ENCODE peak calls at places on chromosomes 6 and 20, in four cellular contexts. M is fibroblast of the aortic adventitia, D is IMR-90, K is HCT116. G is an unnamed sample.

GRCh38 chr20:46010491-46011405 is 2.0 kb downstream of the MMP9 start:
- DNase-seq in M (no peak), D (peak; percentile 7), K (no peak), G (no peak)

GRCh38 chr20:48489656-48490055 is 338.1 kb downstream of the PREX1 start:
- DNase-seq in K (no peak), M (no peak), D (no peak), G (no peak)

GRCh38 chr6:4358414-4359107 is 223.2 kb upstream of the ECI2 start:
- DNase-seq in M (peak; percentile 100), D (peak; percentile 100), K (peak; percentile 98), G (peak; percentile 100)

GRCh38 chr6:64727075-64727474 is 980.0 kb downstream of the EYS start:
- DNase-seq in K (no peak), M (no peak), D (no peak), G (no peak)

GRCh38 chr6:39053016-39053595 is 4.5 kb downstream of the GLP1R start:
- DNase-seq in K (no peak), M (no peak), D (no peak), G (no peak)

GRCh38 chr6:34538581-34538980 is 17.5 kb downstream of the SPDEF start:
- DNase-seq in D (no peak), K (no peak), M (no peak), G (no peak)

GRCh38 chr6:33208089-33208967 is at the start of gene RING1:
- DNase-seq in M (peak; percentile 65), K (no peak), D (peak; percentile 67), G (peak; percentile 76)

GRCh38 chr6:127606131-127606562 is 29.2 kb downstream of the C6orf58 start:
- DNase-seq in K (peak; percentile 41), M (peak; percentile 54), D (peak; percentile 31), G (peak; percentile 40)

GRCh38 chr20:48638546-48638945 is 189.3 kb downstream of the PREX1 start:
- DNase-seq in M (peak; percentile 30), D (peak; percentile 51), K (peak; percentile 16), G (peak; percentile 44)

GRCh38 chr6:47009583-47009982 is 32.5 kb downstream of the ADGRF1 start:
- DNase-seq in D (no peak), M (no peak), K (no peak), G (no peak)
- TF ChIP-seq CTCF in D (no peak), M (no peak), K (no peak), G (peak; percentile 3)

DNA sequence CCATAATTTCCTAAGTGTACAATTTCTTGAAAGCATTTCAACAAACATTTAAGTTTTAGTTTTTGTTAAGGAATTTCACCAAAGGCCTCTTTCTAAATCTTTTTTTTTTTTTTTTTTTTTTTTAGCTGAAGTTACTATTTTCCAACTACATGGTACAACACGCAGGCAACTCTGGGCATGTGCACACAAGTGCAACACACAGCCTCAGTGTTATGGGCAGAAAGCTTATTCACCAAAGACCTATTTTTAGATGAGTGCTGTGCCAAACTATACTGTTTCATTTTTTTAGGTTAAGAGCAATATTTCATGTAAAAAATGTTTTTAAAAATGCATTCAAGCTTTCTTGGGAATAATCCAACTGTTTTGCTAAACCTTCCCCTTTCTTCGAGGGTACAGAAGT is 42.0 kb upstream of the MAP3K4 start:
- DNase-seq in M (no peak), D (no peak), K (no peak), G (no peak)
- H3K4me3 ChIP-seq in M (no peak overlapping the region), D (no peak overlapping the region), K (no peak overlapping the region), G (no peak overlapping the region)

GRCh38 chr6:30447237-30447636 is 42.1 kb upstream of the HLA-E start:
- DNase-seq in D (peak; percentile 8), M (no peak), K (peak; percentile 36), G (peak; percentile 28)
- TF ChIP-seq CTCF in D (peak; percentile 7), M (no peak), K (no peak), G (peak; percentile 44)

DNA sequence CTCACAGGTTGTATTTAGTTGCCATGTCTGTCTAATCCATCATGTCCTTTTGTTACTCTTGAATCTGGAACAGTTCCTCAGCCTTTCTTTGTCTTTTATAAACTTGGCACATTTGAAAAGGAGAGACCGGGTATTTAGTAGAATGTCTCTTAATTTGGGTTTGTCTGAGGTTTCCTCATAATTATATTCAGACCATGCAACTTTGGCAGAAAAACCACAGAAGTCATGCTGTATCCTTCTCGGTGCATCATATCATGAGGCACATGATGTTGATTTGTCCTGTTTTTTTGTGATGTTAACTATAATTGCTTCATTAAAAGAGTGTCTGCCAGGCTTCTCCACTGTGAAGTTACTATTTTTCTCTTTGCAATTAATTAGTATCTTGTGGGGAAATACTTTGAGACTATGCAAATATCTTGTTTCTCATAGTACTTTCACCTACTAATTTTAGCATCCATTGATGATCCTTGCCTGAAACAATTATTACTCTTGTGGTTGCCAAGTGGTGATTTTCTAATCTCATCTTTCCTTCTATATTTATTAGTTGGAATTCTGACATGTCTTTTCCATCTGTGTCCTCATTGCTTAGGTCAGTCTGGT is 837.3 kb downstream of the DHX35 start:
- DNase-seq in K (no peak), D (no peak), M (no peak), G (no peak)
- H3K4me3 ChIP-seq in K (no peak overlapping the region), D (no peak overlapping the region), M (no peak overlapping the region), G (no peak overlapping the region)

G was measured in AG10803.